ENCODE peak calls at places on chromosomes 13 and 19, in seven cellular contexts. R is tibial artery, P is fibroblast of lung, B is Caco-2, Z is body of pancreas, H is heart right ventricle, T is cardiac muscle cell. Y is an unnamed sample. For H3K27me3 and H3K36me3, the result is how much of the 10 kb centered on the place peaks cover.

GRCh38 chr13:113882266-113882627 is 18.4 kb upstream of the GAS6 start:
- DNase-seq in H (peak), T (no peak), P (no peak), B (no peak), R (peak), Z (peak), Y (no peak)

GRCh38 chr13:98738213-98738612 is 14.3 kb downstream of the SLC15A1 start:
- DNase-seq in B (no peak), Z (no peak), P (no peak), H (no peak), T (no peak), R (no peak), Y (no peak)

GRCh38 chr19:17331254-17331558 is 3.4 kb downstream of the ANO8 start:
- DNase-seq in Z (no peak), P (no peak), T (no peak), H (no peak), R (no peak), B (no peak), Y (peak)

GRCh38 chr13:109330941-109331340 is 455.4 kb downstream of the IRS2 start:
- DNase-seq in H (no peak), R (no peak), Z (no peak), P (peak), T (no peak), B (no peak), Y (no peak)

GRCh38 chr13:22278336-22278929 is 607.6 kb downstream of the FGF9 start:
- DNase-seq in T (peak), R (no peak), H (peak), B (peak), P (peak), Z (peak), Y (no peak)

GRCh38 chr13:113562085-113562749 is 22.3 kb upstream of the TFDP1 start:
- DNase-seq in P (peak), T (peak), H (peak), Z (no peak), B (peak), R (peak), Y (peak)

GRCh38 chr13:108927615-108928014 is 298.2 kb downstream of the MYO16 start:
- DNase-seq in R (no peak), Z (no peak), P (no peak), B (no peak), T (no peak), H (no peak), Y (no peak)

GRCh38 chr19:41977916-41978315 is 16.1 kb downstream of the ATP1A3 start:
- DNase-seq in H (no peak), P (no peak), B (no peak), T (no peak), R (no peak), Z (no peak), Y (no peak)

GRCh38 chr13:38590796-38591507 is 95.9 kb upstream of the FREM2 start:
- DNase-seq in T (no peak), H (no peak), B (peak), Z (no peak), R (no peak), P (no peak), Y (no peak)

GRCh38 chr13:85521586-85521985 is 277.6 kb downstream of the SLITRK6 start:
- DNase-seq in Z (no peak), T (no peak), B (no peak), P (no peak), R (no peak), H (no peak), Y (no peak)

GRCh38 chr19:10271543-10272086 is 695 bp downstream of the ICAM1 start:
- DNase-seq in T (peak), R (no peak), P (no peak), B (no peak), Z (no peak), H (no peak), Y (no peak)

GRCh38 chr19:38952395-38953165 is 21.8 kb downstream of the MRPS12 start:
- DNase-seq in Z (peak), B (peak), H (no peak), T (peak), P (no peak), R (no peak), Y (no peak)
- TF ChIP-seq CTCF in Z (peak), B (peak), H (peak), T (peak), P (peak), R (no peak), Y (peak)

GRCh38 chr19:50195224-50195623 is 8.2 kb upstream of the MYH14 start:
- DNase-seq in T (no peak), P (no peak), H (no peak), R (no peak), B (no peak), Z (no peak), Y (no peak)

GRCh38 chr19:50199254-50199545 is 4.2 kb upstream of the MYH14 start:
- DNase-seq in P (no peak), Z (peak), H (peak), B (no peak), T (no peak), R (no peak), Y (no peak)

GRCh38 chr19:50198431-50199253 is 4.8 kb upstream of the MYH14 start:
- DNase-seq in B (no peak), Z (no peak), H (no peak), T (no peak), P (no peak), R (no peak), Y (no peak)

GRCh38 chr19:50196322-50196932 is 7.0 kb upstream of the MYH14 start:
- DNase-seq in T (no peak), R (no peak), Z (no peak), H (no peak), B (no peak), P (no peak), Y (no peak)

GRCh38 chr19:50197348-50197747 is 6.1 kb upstream of the MYH14 start:
- DNase-seq in R (no peak), B (no peak), P (no peak), Z (no peak), H (no peak), T (no peak), Y (no peak)
- H3K27me3 ChIP-seq in R (under half), B (under half), P (under half), Z (under half), H (under half), T (under half), Y (half or more)

GRCh38 chr13:110652755-110653154 is 37.4 kb downstream of the NAXD start:
- DNase-seq in B (no peak), T (no peak), H (no peak), Z (no peak), P (no peak), R (no peak), Y (no peak)

GRCh38 chr13:110651726-110652230 is 36.4 kb downstream of the NAXD start:
- DNase-seq in P (no peak), Z (no peak), R (no peak), B (no peak), H (no peak), T (no peak), Y (no peak)

GRCh38 chr13:110650436-110650835 is 35.1 kb downstream of the NAXD start:
- DNase-seq in P (no peak), B (no peak), T (no peak), H (no peak), R (no peak), Z (no peak), Y (no peak)

GRCh38 chr13:110652231-110652730 is 36.9 kb downstream of the NAXD start:
- DNase-seq in P (no peak), Z (no peak), R (no peak), H (no peak), B (no peak), T (no peak), Y (no peak)

DNA sequence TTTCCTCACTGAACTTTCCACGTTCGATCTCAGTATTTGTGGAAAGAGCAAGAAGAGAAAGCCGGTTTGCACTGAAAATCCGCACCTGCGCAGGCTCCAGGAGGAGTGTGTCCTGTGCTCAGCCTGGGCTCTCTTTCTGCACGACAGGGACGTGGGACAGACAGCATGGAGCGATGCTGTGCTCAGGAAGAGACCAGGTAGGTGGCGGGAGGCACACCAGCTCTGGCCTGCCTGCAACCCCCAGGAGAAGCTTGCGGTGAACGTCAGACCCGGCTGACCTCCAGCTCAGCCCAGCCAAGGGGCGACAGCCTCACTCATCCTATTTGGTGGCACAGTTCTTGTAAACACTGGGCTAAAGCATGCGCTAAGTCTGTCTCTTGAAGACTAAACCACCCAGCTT is 35.9 kb downstream of the NAXD start:
- DNase-seq in B (no peak), P (no peak), R (no peak), T (no peak), H (no peak), Z (no peak), Y (no peak)
- H3K36me3 ChIP-seq in B (under half), P (under half), R (half or more), T (under half), H (under half), Z (under half), Y (half or more)

DNA sequence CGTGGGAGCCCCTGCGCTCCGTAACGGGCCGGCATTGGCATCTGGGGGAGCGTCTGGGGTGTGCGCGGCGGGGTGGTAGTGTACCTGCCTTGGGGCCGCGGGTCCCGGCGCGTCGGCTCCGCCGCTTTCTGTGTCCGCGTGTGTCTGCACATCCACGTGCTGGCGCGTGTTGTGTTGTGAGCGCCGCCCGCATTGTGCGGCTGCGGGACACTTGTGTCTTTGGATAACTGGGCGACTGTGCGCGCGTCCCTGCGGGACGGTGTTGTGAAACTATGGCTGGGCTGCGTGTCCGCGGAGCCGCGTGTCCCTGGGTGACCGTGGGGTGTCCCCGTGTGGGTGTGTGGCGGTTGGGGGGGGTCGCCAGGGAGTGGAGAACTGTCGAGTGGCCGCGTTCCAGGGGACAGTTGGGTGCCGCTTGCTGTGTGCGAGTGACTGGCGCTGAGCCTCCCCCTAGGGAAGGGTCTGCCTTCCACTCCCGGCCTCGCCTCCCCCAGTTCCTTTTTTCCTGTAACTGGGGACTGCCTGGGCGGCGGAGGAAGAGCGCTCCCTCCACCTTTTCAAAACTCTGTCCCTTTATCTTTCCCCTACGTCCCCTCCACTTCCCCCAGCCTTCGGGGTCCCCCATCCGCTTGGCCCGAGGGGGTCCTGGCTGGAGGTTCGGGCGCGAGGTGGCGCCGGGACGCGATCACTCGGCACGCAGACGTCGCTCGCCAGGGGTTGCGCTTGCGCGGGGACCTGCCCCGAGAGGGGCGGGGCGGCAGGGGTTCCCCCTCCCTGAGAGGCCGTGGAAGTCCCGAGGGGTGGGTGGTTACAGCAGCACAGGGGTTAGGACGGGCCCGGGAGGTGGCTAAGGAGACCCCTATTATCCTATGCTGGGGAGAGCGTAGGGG is 5.6 kb upstream of the NFIC start:
- DNase-seq in T (peak), Z (peak), H (peak), R (peak), B (no peak), P (no peak), Y (peak)
- TF ChIP-seq CTCF in T (peak), Z (no peak), H (peak), R (peak), B (no peak), P (peak), Y (no peak)

DNA sequence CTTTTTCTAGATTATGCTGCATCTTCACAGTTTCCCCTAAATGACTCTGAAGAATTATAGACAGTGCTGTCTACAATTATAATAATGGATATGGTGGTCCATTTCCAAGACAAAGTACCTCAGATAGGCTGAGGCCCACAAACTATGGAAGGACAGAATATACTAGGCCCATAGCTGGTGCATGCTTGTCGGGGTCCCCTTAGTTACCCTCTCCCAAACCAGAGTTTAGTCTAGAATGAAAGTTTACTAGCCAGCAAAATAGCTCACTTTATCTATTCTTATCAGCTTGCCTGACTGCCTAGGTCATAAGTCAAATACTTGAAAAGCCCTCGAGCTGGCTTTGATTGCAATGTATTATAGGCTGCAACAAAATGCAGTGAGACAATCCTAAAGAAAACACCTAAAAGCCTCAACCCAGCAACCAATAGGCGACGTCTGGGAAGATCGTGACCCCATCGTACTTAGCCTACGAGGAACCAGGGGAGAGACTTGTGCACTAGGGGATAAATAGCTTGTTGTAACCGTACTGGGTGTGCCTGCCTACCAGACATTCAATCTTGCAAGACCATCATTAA is 785 bp upstream of the IGFL2 start:
- DNase-seq in R (no peak), Z (no peak), B (peak), H (no peak), T (no peak), P (no peak), Y (no peak)
- H3K27me3 ChIP-seq in R (under half), Z (under half), B (under half), H (under half), T (under half), P (under half), Y (under half)

GRCh38 chr13:51873419-51873818 is 11.7 kb downstream of the CCDC70 start:
- DNase-seq in T (no peak), B (no peak), H (no peak), P (no peak), R (no peak), Z (no peak), Y (no peak)

GRCh38 chr13:51867062-51867461 is 5.3 kb downstream of the CCDC70 start:
- DNase-seq in H (no peak), B (no peak), P (no peak), T (no peak), Z (no peak), R (no peak), Y (no peak)

GRCh38 chr13:51873837-51874236 is 12.1 kb downstream of the CCDC70 start:
- DNase-seq in Z (no peak), H (no peak), R (no peak), T (no peak), P (no peak), B (no peak), Y (no peak)

GRCh38 chr13:51869921-51870320 is 8.2 kb downstream of the CCDC70 start:
- DNase-seq in B (no peak), H (no peak), Z (no peak), R (no peak), T (no peak), P (no peak), Y (no peak)

DNA sequence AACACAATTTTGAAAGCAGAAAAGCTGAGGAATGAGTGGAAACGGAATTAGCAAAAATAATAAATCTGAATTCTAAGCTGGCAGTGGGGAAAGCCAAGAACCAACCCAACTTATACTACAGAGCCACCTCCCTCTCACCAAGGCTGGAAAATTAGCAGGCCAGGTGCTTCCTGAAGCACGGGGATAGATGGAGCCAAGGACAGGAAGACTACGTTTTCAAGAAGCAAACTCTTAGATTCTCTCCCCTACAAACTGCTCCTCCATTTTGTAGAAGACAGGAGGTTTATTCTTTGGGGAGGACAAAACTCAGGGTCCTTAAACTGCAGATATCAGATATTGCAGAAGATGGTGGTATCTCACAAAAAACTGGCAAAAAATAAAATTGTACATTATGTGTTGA is 8.8 kb downstream of the CCDC70 start:
- DNase-seq in T (no peak), H (no peak), R (no peak), P (no peak), Z (no peak), B (no peak), Y (no peak)
- H3K36me3 ChIP-seq in T (under half), H (under half), R (under half), P (under half), Z (under half), B (under half), Y (under half)

GRCh38 chr19:11963566-11964355 is 1.1 kb upstream of the ZNF763 start:
- DNase-seq in T (peak), B (peak), P (peak), R (peak), Z (peak), H (peak), Y (peak)
- TF ChIP-seq CTCF in T (peak), B (no peak), P (peak), R (peak), Z (peak), H (peak), Y (peak)

Y was measured in WERI-Rb-1.